ENCODE peak calls at places on chromosomes 13 and 19, in four cellular contexts. T, J, I and R are unnamed samples. For H3K4me1, the result is how much of the 10 kb centered on the place peaks cover.

GRCh38 chr19:39131255-39131755 is 5.7 kb downstream of the PAK4 start:
- DNase-seq in T (peak), J (no peak), I (peak), R (no peak)

GRCh38 chr13:108944760-108945159 is 315.3 kb downstream of the MYO16 start:
- DNase-seq in T (no peak), J (peak), I (no peak), R (no peak)

GRCh38 chr13:97403893-97404683 is 29.9 kb upstream of the RAP2A start:
- DNase-seq in T (no peak), J (no peak), I (no peak), R (no peak)

GRCh38 chr19:41799444-41800000 is 3.1 kb downstream of the CEACAM3 start:
- DNase-seq in T (no peak), J (no peak), I (no peak), R (no peak)

GRCh38 chr19:39986643-39987042 is 10.2 kb upstream of the ZNF546 start:
- DNase-seq in T (no peak), J (no peak), I (no peak), R (no peak)

GRCh38 chr13:25135896-25136295 is 36.2 kb downstream of the AMER2 start:
- DNase-seq in T (no peak), J (no peak), I (no peak), R (no peak)

GRCh38 chr19:1151037-1151716 is 22.9 kb downstream of the SBNO2 start:
- DNase-seq in T (no peak), J (no peak), I (peak), R (no peak)

GRCh38 chr19:33524024-33524664 is 2.6 kb upstream of the PEPD start:
- DNase-seq in T (no peak), J (no peak), I (peak), R (no peak)

GRCh38 chr19:33247441-33247819 is 21.8 kb upstream of the SLC7A10 start:
- DNase-seq in T (no peak), J (no peak), I (peak), R (no peak)

GRCh38 chr19:38321646-38322323 is 2.1 kb downstream of the KCNK6 start:
- DNase-seq in T (peak), J (no peak), I (no peak), R (no peak)

GRCh38 chr19:2977686-2978466 is 512 bp downstream of the TLE6 start:
- DNase-seq in T (no peak), J (no peak), I (no peak), R (no peak)

GRCh38 chr19:9116547-9116946 is 984 bp upstream of the OR7G1 start:
- DNase-seq in T (no peak), J (no peak), I (no peak), R (no peak)

GRCh38 chr19:23470873-23471555 is 75.7 kb upstream of the ZNF91 start:
- DNase-seq in T (no peak), J (no peak), I (no peak), R (no peak)

GRCh38 chr19:52992109-52993004 is 21.4 kb upstream of the ERVV-1 start:
- DNase-seq in T (peak), J (no peak), I (no peak), R (no peak)

GRCh38 chr13:35260316-35260715 is 216.2 kb downstream of the MAB21L1 start:
- DNase-seq in T (no peak), J (no peak), I (no peak), R (peak)

GRCh38 chr19:611506-611869 is 21.8 kb downstream of the HCN2 start:
- DNase-seq in T (no peak), J (peak), I (no peak), R (peak)

GRCh38 chr19:56683119-56683518 is 11.6 kb upstream of the ZNF835 start:
- DNase-seq in T (no peak), J (peak), I (no peak), R (no peak)

GRCh38 chr13:61592489-61592888 is 176.8 kb upstream of the PCDH20 start:
- DNase-seq in T (no peak), J (no peak), I (no peak), R (no peak)

GRCh38 chr13:50026788-50027473 is 11.7 kb downstream of the KCNRG start:
- DNase-seq in T (no peak), J (no peak), I (no peak), R (no peak)

GRCh38 chr19:30881986-30882385 is 467.2 kb downstream of the TSHZ3 start:
- DNase-seq in T (no peak), J (no peak), I (no peak), R (no peak)

GRCh38 chr13:20331419-20331818 is 99.3 kb upstream of the GJB6 start:
- DNase-seq in T (no peak), J (peak), I (no peak), R (no peak)

GRCh38 chr19:43754562-43755255 is at the start of gene SMG9:
- DNase-seq in T (peak), J (peak), I (peak), R (peak)

GRCh38 chr19:46620267-46620666 is 4.6 kb downstream of the PTGIR start:
- DNase-seq in T (no peak), J (no peak), I (peak), R (no peak)
- H3K4me1 ChIP-seq in T (half or more), J (under half), I (under half), R (under half)

DNA sequence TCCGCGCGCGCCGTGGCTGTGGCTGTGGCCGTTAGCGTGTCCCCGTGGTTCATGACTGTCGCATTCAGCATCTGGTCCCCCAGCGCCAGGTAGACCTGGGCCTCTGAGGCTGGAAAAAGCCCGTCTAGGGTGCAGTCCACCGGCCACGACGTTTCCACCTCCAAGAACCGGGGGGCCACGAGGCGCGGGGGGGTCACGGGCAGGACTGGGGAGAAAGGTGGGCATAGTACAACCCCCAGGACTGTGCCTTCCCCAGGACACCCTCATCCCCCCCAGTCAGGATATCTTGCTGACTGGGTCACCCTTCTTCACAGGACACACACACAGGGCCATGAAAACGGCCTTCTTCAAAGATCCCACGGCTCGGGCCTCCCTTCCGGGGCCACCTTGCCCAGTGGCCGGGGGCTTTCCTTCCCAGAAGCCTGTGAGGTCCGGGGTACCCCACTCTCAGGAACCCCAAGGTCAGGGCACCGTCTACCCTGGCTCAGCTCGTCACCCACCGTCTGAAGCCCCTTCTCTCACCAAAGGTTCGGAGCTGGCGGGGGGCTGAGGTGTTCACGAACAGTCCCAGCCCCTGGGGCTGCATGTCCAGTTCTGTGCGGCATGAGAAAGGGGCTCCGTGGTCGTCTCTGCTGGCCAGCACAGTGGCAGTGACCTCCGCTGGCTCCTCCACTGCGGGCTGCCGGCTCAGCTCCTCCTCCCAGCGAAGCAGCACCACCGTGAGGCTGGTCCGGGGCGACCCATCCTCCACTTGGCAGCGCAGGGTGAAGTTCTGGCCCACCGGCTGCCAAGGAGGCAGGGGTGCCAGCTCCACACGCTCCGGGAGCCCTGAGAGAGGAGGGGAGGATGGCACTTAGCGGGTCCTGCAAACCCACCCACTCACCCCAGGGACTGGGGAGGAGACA is 2.1 kb upstream of the RAVER1 start:
- DNase-seq in T (no peak), J (no peak), I (no peak), R (no peak)
- H3K4me3 ChIP-seq in T (peak), J (peak), I (peak), R (peak)

GRCh38 chr19:19261350-19262189 is 11.5 kb downstream of the TM6SF2 start:
- DNase-seq in T (no peak), J (no peak), I (no peak), R (peak)
- H3K4me1 ChIP-seq in T (under half), J (under half), I (under half), R (under half)

GRCh38 chr19:12996542-12997094 is 1.3 kb downstream of the NFIX start:
- DNase-seq in T (no peak), J (no peak), I (peak), R (peak)
- H3K4me3 ChIP-seq in T (peak), J (peak), I (peak), R (peak)

DNA sequence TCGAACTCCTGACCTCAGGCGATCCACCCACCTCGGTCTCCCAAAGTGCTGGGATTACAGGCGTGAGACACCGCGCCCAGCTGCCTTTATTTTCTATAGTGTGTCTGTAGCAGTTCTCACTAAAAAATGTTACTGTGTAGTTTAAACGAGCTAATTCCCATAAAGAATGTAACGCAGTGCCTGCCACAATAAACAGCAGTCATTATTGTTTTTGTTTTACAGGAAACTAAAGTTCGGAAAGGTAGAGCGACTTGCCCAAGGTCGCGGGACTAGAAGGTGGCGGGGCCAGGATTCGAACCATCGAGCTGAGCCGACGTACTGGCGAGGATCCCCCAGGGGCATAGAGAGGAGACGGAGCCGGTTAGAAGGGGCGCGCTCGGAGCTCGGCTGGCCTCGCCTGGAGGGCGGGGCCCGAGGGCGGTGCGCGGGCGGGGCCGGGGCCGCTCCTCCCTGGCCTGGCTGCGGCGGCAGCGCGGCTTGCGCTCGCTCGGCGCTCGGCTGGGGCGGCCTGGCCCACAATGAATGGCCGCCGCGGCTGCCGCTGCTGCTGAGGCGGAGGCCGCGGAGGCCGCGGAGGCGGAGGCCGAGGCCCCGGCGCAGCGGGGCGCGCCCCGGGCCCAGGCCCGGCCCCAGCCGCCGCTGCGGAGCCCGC is at the start of gene NACC1:
- DNase-seq in T (peak), J (peak), I (peak), R (peak)
- H3K4me1 ChIP-seq in T (half or more), J (under half), I (under half), R (under half)